ENCODE peak calls at places on chromosomes 6 and 20, in six cellular contexts. O, D, I, Z, H and W are unnamed samples.

GRCh38 chr20:15699431-15700146 is 873.7 kb downstream of the KIF16B start:
- DNase-seq in O (no peak), D (no peak), I (no peak), Z (no peak), H (no peak), W (no peak)

GRCh38 chr20:14384411-14384810 is 47.0 kb upstream of the FLRT3 start:
- DNase-seq in O (no peak), D (no peak), I (no peak), Z (no peak), H (no peak), W (no peak)

GRCh38 chr20:47330933-47331708 is 25.4 kb downstream of the ZMYND8 start:
- DNase-seq in O (no peak), D (peak), I (no peak), Z (no peak), H (no peak), W (no peak)

GRCh38 chr20:61630816-61631215 is 378.8 kb downstream of the CDH4 start:
- DNase-seq in O (no peak), D (no peak), I (no peak), Z (no peak), H (no peak), W (no peak)

GRCh38 chr20:44302026-44302669 is 8.9 kb downstream of the FITM2 start:
- DNase-seq in O (no peak), D (no peak), I (no peak), Z (peak), H (no peak), W (no peak)

GRCh38 chr20:34299925-34300806 is 3.0 kb downstream of the AHCY start:
- DNase-seq in O (no peak), D (peak), I (no peak), Z (peak), H (no peak), W (no peak)

GRCh38 chr6:108914235-108915022 is 66.2 kb downstream of the ARMC2 start:
- DNase-seq in O (no peak), D (peak), I (peak), Z (peak), H (no peak), W (no peak)

GRCh38 chr6:15493437-15494168 is 169.2 kb downstream of the DTNBP1 start:
- DNase-seq in O (no peak), D (no peak), I (no peak), Z (no peak), H (no peak), W (no peak)

GRCh38 chr6:106444777-106445507 is 84.4 kb downstream of the CRYBG1 start:
- DNase-seq in O (no peak), D (peak), I (peak), Z (peak), H (peak), W (peak)

GRCh38 chr6:17580518-17581048 is 19.5 kb upstream of the FAM8A1 start:
- DNase-seq in O (no peak), D (no peak), I (peak), Z (no peak), H (no peak), W (no peak)

GRCh38 chr6:134074151-134074712 is 21.8 kb upstream of the SLC2A12 start:
- DNase-seq in O (peak), D (no peak), I (no peak), Z (peak), H (no peak), W (no peak)

GRCh38 chr20:24798930-24799705 is 150.0 kb upstream of the CST7 start:
- DNase-seq in O (no peak), D (no peak), I (peak), Z (no peak), H (no peak), W (no peak)

GRCh38 chr20:3031524-3032147 is 11.8 kb upstream of the GNRH2 start:
- DNase-seq in O (no peak), D (no peak), I (no peak), Z (no peak), H (no peak), W (no peak)

GRCh38 chr6:15509335-15509933 is 153.4 kb downstream of the DTNBP1 start:
- DNase-seq in O (no peak), D (peak), I (no peak), Z (no peak), H (no peak), W (no peak)

GRCh38 chr6:88165877-88166492 is at the start of gene CNR1:
- DNase-seq in O (no peak), D (peak), I (peak), Z (no peak), H (no peak), W (no peak)

GRCh38 chr6:125957845-125958244 is 1.3 kb downstream of the HINT3 start:
- DNase-seq in O (no peak), D (peak), I (no peak), Z (peak), H (no peak), W (peak)

GRCh38 chr20:31758521-31758920 is 19.4 kb downstream of the TPX2 start:
- DNase-seq in O (no peak), D (no peak), I (no peak), Z (no peak), H (no peak), W (no peak)

GRCh38 chr6:23446394-23447001 is 679.5 kb upstream of the NRSN1 start:
- DNase-seq in O (no peak), D (no peak), I (peak), Z (no peak), H (no peak), W (no peak)

GRCh38 chr6:6494677-6495076 is 93.8 kb upstream of the LY86 start:
- DNase-seq in O (peak), D (peak), I (peak), Z (peak), H (peak), W (no peak)

GRCh38 chr6:154410215-154410614 is 53.6 kb upstream of the IPCEF1 start:
- DNase-seq in O (no peak), D (no peak), I (no peak), Z (no peak), H (no peak), W (no peak)

GRCh38 chr6:169923468-169924464 is 172.3 kb downstream of the ERMARD start:
- DNase-seq in O (no peak), D (no peak), I (no peak), Z (no peak), H (no peak), W (no peak)

GRCh38 chr6:161088676-161089328 is 97.2 kb downstream of the MAP3K4 start:
- DNase-seq in O (no peak), D (no peak), I (no peak), Z (no peak), H (no peak), W (no peak)

GRCh38 chr20:62827323-62828050 is 10.6 kb downstream of the COL9A3 start:
- DNase-seq in O (no peak), D (no peak), I (no peak), Z (no peak), H (no peak), W (no peak)

GRCh38 chr6:153980176-153980575 is 58.9 kb upstream of the OPRM1 start:
- DNase-seq in O (no peak), D (no peak), I (no peak), Z (no peak), H (no peak), W (no peak)

GRCh38 chr6:18342223-18342622 is 44.9 kb upstream of the RNF144B start:
- DNase-seq in O (no peak), D (no peak), I (no peak), Z (no peak), H (no peak), W (no peak)

GRCh38 chr6:112014483-112014882 is 39.4 kb upstream of the CCN6 start:
- DNase-seq in O (no peak), D (no peak), I (no peak), Z (no peak), H (no peak), W (no peak)

GRCh38 chr6:156269751-156270369 is 507.3 kb upstream of the ARID1B start:
- DNase-seq in O (no peak), D (no peak), I (no peak), Z (no peak), H (no peak), W (no peak)

GRCh38 chr6:51415501-51415900 is 596.8 kb downstream of the TFAP2B start:
- DNase-seq in O (no peak), D (no peak), I (no peak), Z (no peak), H (no peak), W (no peak)

GRCh38 chr6:137171053-137171374 is 2.4 kb downstream of the IL22RA2 start:
- DNase-seq in O (no peak), D (no peak), I (no peak), Z (no peak), H (no peak), W (no peak)

GRCh38 chr20:4369798-4370124 is 351.9 kb upstream of the PRND start:
- DNase-seq in O (no peak), D (peak), I (no peak), Z (no peak), H (peak), W (peak)

GRCh38 chr6:33116417-33116816 is 40.6 kb downstream of the HLA-DPB1 start:
- DNase-seq in O (peak), D (no peak), I (no peak), Z (no peak), H (no peak), W (no peak)

GRCh38 chr6:47321582-47321981 is 11.9 kb upstream of the TNFRSF21 start:
- DNase-seq in O (no peak), D (peak), I (no peak), Z (no peak), H (no peak), W (no peak)

GRCh38 chr20:53918949-53919361 is 151.4 kb downstream of the BCAS1 start:
- DNase-seq in O (peak), D (peak), I (peak), Z (no peak), H (no peak), W (no peak)

DNA sequence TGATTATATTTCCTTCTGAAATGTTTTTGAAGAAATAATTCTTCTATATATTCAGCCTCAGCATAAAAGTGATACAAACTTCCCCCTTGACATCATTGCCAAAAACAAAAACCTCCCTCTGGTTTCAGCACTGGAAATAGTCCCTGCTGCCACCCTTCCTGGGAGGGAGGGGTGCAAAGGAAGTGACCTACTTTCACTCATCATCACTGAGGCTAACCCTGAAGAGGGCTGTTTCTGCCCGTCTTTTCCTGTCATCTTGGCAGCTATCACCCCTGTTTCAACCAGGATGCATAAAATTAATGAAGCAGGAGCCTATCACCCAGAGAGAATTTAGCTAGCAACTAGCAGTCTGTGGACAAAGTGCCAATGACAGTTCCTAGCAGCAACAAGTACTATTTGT is 397.8 kb downstream of the LAMA2 start:
- DNase-seq in O (no peak), D (no peak), I (no peak), Z (no peak), H (no peak), W (no peak)
- TF ChIP-seq GABPA in O (no peak), D (no peak), I (no peak), Z (no peak), H (no peak), W (no peak)

GRCh38 chr6:10595731-10596664 is 74.8 kb downstream of the GCNT2 start:
- DNase-seq in O (no peak), D (no peak), I (no peak), Z (no peak), H (no peak), W (peak)

GRCh38 chr6:10599046-10599445 is 77.9 kb downstream of the GCNT2 start:
- DNase-seq in O (no peak), D (no peak), I (no peak), Z (no peak), H (no peak), W (no peak)

GRCh38 chr6:10597499-10598001 is 76.4 kb downstream of the GCNT2 start:
- DNase-seq in O (no peak), D (no peak), I (no peak), Z (no peak), H (no peak), W (no peak)

GRCh38 chr6:10603265-10603664 is 82.1 kb downstream of the GCNT2 start:
- DNase-seq in O (no peak), D (no peak), I (no peak), Z (no peak), H (no peak), W (no peak)

GRCh38 chr6:10598084-10598960 is 77.2 kb downstream of the GCNT2 start:
- DNase-seq in O (no peak), D (no peak), I (peak), Z (no peak), H (no peak), W (peak)
- TF ChIP-seq GABPA in O (no peak), D (no peak), I (no peak), Z (no peak), H (no peak), W (no peak)

GRCh38 chr20:36214684-36215256 is 21.5 kb upstream of the AAR2 start:
- DNase-seq in O (no peak), D (peak), I (peak), Z (peak), H (no peak), W (no peak)
- TF ChIP-seq GABPA in O (no peak), D (no peak), I (no peak), Z (no peak), H (no peak), W (no peak)

GRCh38 chr20:16803965-16804792 is 56.0 kb downstream of the OTOR start:
- DNase-seq in O (peak), D (peak), I (peak), Z (peak), H (no peak), W (peak)

GRCh38 chr20:16806886-16807285 is 58.7 kb downstream of the OTOR start:
- DNase-seq in O (no peak), D (no peak), I (no peak), Z (no peak), H (no peak), W (no peak)

GRCh38 chr20:16806061-16806460 is 57.9 kb downstream of the OTOR start:
- DNase-seq in O (no peak), D (no peak), I (no peak), Z (no peak), H (no peak), W (no peak)

GRCh38 chr20:16802652-16802935 is 54.4 kb downstream of the OTOR start:
- DNase-seq in O (no peak), D (no peak), I (no peak), Z (no peak), H (no peak), W (no peak)

GRCh38 chr20:16804793-16805187 is 56.6 kb downstream of the OTOR start:
- DNase-seq in O (no peak), D (no peak), I (no peak), Z (no peak), H (no peak), W (no peak)
- TF ChIP-seq GABPA in O (no peak), D (no peak), I (no peak), Z (no peak), H (no peak), W (no peak)

DNA sequence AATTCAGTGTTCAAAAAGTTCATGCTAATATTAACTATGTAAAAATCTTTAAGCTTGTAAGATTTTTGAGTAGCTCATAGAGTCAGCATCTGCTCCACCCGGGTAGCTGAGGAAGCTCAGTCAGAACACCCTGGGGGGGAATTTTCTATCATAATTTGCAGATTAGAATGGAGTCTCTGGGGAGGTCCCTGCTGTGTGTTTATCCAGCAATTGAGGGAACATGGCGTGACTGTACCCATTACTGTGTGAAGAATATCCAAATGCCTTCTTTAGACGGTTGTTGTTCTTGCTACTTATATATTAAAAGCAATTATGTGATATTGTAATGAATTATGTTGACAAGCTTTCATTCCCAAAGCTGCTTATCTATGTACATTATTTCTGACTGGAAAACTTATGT is 64.8 kb downstream of the AIG1 start:
- DNase-seq in O (no peak), D (no peak), I (peak), Z (no peak), H (no peak), W (no peak)
- TF ChIP-seq GABPA in O (no peak), D (no peak), I (no peak), Z (no peak), H (no peak), W (no peak)

GRCh38 chr6:57174511-57174907 is 2.4 kb downstream of the BAG2 start:
- DNase-seq in O (no peak), D (no peak), I (no peak), Z (no peak), H (no peak), W (no peak)

GRCh38 chr6:57173886-57174510 is 1.9 kb downstream of the BAG2 start:
- DNase-seq in O (no peak), D (peak), I (peak), Z (peak), H (no peak), W (no peak)

GRCh38 chr6:57177545-57178225 is 5.6 kb downstream of the BAG2 start:
- DNase-seq in O (no peak), D (no peak), I (no peak), Z (no peak), H (no peak), W (no peak)

GRCh38 chr6:57172136-57173055 is at the start of gene BAG2:
- DNase-seq in O (peak), D (peak), I (peak), Z (peak), H (peak), W (peak)

DNA sequence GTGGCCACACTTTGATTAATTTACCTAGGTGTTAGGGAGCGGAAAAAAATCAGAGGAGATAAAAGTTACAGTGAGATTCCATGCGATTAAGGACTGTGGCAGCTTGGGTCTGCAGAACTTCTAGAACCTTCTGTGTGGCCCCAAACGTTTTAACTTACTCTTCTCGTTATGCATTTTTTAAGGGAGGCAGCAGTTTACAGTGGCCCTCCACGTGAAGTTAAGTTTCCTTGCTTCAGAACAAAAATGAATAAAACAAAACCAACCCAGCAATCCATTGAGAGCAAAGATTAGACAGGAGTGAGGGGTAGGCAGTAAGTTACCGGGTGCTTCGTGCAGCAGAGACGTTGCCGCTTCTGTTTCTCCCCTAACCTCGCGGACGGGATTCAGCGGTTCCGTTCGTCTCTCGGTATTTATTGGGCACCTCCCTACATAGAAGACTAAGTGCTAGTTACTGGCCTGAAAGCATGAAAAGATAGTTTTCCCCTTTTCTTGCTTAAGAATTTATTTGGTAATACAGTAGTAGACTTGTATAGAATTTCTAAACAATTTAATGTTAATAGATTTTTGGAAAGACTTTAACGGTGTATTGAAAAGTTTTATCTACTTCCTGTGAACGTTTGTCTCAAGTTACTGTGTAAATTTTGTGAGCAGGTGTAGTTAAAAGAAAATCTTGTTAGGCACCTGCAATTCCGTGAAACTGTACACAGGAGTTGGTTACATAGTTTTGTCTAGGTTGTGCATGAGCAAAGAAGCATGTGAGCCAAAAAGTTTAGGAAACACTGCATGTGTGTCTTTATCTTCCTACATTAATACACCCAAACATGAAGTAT is 1.1 kb downstream of the BAG2 start:
- DNase-seq in O (no peak), D (peak), I (peak), Z (peak), H (no peak), W (peak)
- TF ChIP-seq GABPA in O (no peak), D (no peak), I (no peak), Z (no peak), H (no peak), W (no peak)